ENCODE peak calls at places on chromosomes 16 and 17, in six cellular contexts. One of them, this sample, is unnamed. For H3K36me3, the result is how much of the 10 kb centered on the place peaks cover.

GRCh38 chr16:68636818-68637217 is 8.3 kb upstream of the CDH3 start:
- DNase-seq in heart left ventricle: no peak
- DNase-seq in ovary: no peak
- DNase-seq in stomach: no peak
- DNase-seq in right lobe of liver: no peak
- DNase-seq in tibial nerve: no peak
- DNase-seq in this sample: no peak

GRCh38 chr17:17900615-17901520 is 64.1 kb upstream of the SREBF1 start:
- DNase-seq in heart left ventricle: peak
- DNase-seq in ovary: peak
- DNase-seq in stomach: peak
- DNase-seq in right lobe of liver: peak
- DNase-seq in tibial nerve: peak
- DNase-seq in this sample: peak

GRCh38 chr17:77206557-77206956 is 65.8 kb downstream of the SEC14L1 start:
- DNase-seq in heart left ventricle: no peak
- DNase-seq in ovary: no peak
- DNase-seq in stomach: no peak
- DNase-seq in right lobe of liver: no peak
- DNase-seq in tibial nerve: no peak
- DNase-seq in this sample: no peak

GRCh38 chr16:62018301-62019060 is 17.8 kb downstream of the CDH8 start:
- DNase-seq in heart left ventricle: no peak
- DNase-seq in ovary: no peak
- DNase-seq in stomach: no peak
- DNase-seq in right lobe of liver: no peak
- DNase-seq in tibial nerve: no peak
- DNase-seq in this sample: no peak

GRCh38 chr16:55471448-55472097 is 7.4 kb upstream of the MMP2 start:
- DNase-seq in heart left ventricle: no peak
- DNase-seq in ovary: no peak
- DNase-seq in stomach: no peak
- DNase-seq in right lobe of liver: no peak
- DNase-seq in tibial nerve: no peak
- DNase-seq in this sample: no peak

GRCh38 chr17:34519286-34519685 is 60.1 kb upstream of the TMEM132E start:
- DNase-seq in heart left ventricle: no peak
- DNase-seq in ovary: no peak
- DNase-seq in stomach: no peak
- DNase-seq in right lobe of liver: no peak
- DNase-seq in tibial nerve: no peak
- DNase-seq in this sample: no peak

GRCh38 chr17:2684549-2684948 is 27.0 kb downstream of the CLUH start:
- DNase-seq in heart left ventricle: no peak
- DNase-seq in ovary: no peak
- DNase-seq in stomach: no peak
- DNase-seq in right lobe of liver: no peak
- DNase-seq in tibial nerve: no peak
- DNase-seq in this sample: no peak

GRCh38 chr17:835263-835662 is 53.1 kb downstream of the MRM3 start:
- DNase-seq in heart left ventricle: no peak
- DNase-seq in ovary: no peak
- DNase-seq in stomach: no peak
- DNase-seq in right lobe of liver: no peak
- DNase-seq in tibial nerve: no peak
- DNase-seq in this sample: no peak

GRCh38 chr16:20301840-20302239 is 25.5 kb downstream of the GP2 start:
- DNase-seq in heart left ventricle: no peak
- DNase-seq in ovary: no peak
- DNase-seq in stomach: no peak
- DNase-seq in right lobe of liver: no peak
- DNase-seq in tibial nerve: no peak
- DNase-seq in this sample: no peak

GRCh38 chr16:49345829-49346228 is 27.8 kb upstream of the C16orf78 start:
- DNase-seq in heart left ventricle: no peak
- DNase-seq in ovary: no peak
- DNase-seq in stomach: no peak
- DNase-seq in right lobe of liver: no peak
- DNase-seq in tibial nerve: no peak
- DNase-seq in this sample: no peak

GRCh38 chr17:64022631-64023063 is 2.2 kb upstream of the ICAM2 start:
- DNase-seq in heart left ventricle: no peak
- DNase-seq in ovary: no peak
- DNase-seq in stomach: no peak
- DNase-seq in right lobe of liver: no peak
- DNase-seq in tibial nerve: no peak
- DNase-seq in this sample: peak

GRCh38 chr17:5210853-5211252 is 19.2 kb upstream of the ZNF594 start:
- DNase-seq in heart left ventricle: no peak
- DNase-seq in ovary: no peak
- DNase-seq in stomach: no peak
- DNase-seq in right lobe of liver: peak
- DNase-seq in tibial nerve: no peak
- DNase-seq in this sample: no peak

GRCh38 chr16:280005-280421 is 378 bp upstream of the ARHGDIG start:
- DNase-seq in heart left ventricle: no peak
- DNase-seq in ovary: no peak
- DNase-seq in stomach: no peak
- DNase-seq in right lobe of liver: no peak
- DNase-seq in tibial nerve: no peak
- DNase-seq in this sample: no peak

GRCh38 chr17:16912021-16912962 is 59.6 kb downstream of the TNFRSF13B start:
- DNase-seq in heart left ventricle: no peak
- DNase-seq in ovary: no peak
- DNase-seq in stomach: peak
- DNase-seq in right lobe of liver: no peak
- DNase-seq in tibial nerve: no peak
- DNase-seq in this sample: peak

GRCh38 chr16:27171584-27171983 is 31.7 kb upstream of the KDM8 start:
- DNase-seq in heart left ventricle: no peak
- DNase-seq in ovary: no peak
- DNase-seq in stomach: no peak
- DNase-seq in right lobe of liver: no peak
- DNase-seq in tibial nerve: no peak
- DNase-seq in this sample: no peak

GRCh38 chr17:80319999-80320344 is 59.3 kb downstream of the RNF213 start:
- DNase-seq in heart left ventricle: no peak
- DNase-seq in ovary: no peak
- DNase-seq in stomach: no peak
- DNase-seq in right lobe of liver: no peak
- DNase-seq in tibial nerve: no peak
- DNase-seq in this sample: no peak

GRCh38 chr17:76354747-76355310 is 1.1 kb upstream of the PRPSAP1 start:
- DNase-seq in heart left ventricle: no peak
- DNase-seq in ovary: no peak
- DNase-seq in stomach: no peak
- DNase-seq in right lobe of liver: no peak
- DNase-seq in tibial nerve: no peak
- DNase-seq in this sample: no peak

GRCh38 chr16:88972349-88972748 is 4.7 kb downstream of the CBFA2T3 start:
- DNase-seq in heart left ventricle: no peak
- DNase-seq in ovary: no peak
- DNase-seq in stomach: no peak
- DNase-seq in right lobe of liver: no peak
- DNase-seq in tibial nerve: no peak
- DNase-seq in this sample: no peak

GRCh38 chr16:87681990-87682570 is 79.8 kb downstream of the JPH3 start:
- DNase-seq in heart left ventricle: no peak
- DNase-seq in ovary: no peak
- DNase-seq in stomach: no peak
- DNase-seq in right lobe of liver: no peak
- DNase-seq in tibial nerve: no peak
- DNase-seq in this sample: no peak

GRCh38 chr16:48682971-48683370 is 73.0 kb upstream of the N4BP1 start:
- DNase-seq in heart left ventricle: no peak
- DNase-seq in ovary: no peak
- DNase-seq in stomach: no peak
- DNase-seq in right lobe of liver: no peak
- DNase-seq in tibial nerve: no peak
- DNase-seq in this sample: no peak

GRCh38 chr17:78862073-78863023 is 21.7 kb upstream of the USP36 start:
- DNase-seq in heart left ventricle: peak
- DNase-seq in ovary: peak
- DNase-seq in stomach: peak
- DNase-seq in right lobe of liver: no peak
- DNase-seq in tibial nerve: peak
- DNase-seq in this sample: peak

GRCh38 chr16:49281843-49282642 is 405 bp upstream of the CBLN1 start:
- DNase-seq in heart left ventricle: peak
- DNase-seq in ovary: peak
- DNase-seq in stomach: peak
- DNase-seq in right lobe of liver: peak
- DNase-seq in tibial nerve: peak
- DNase-seq in this sample: peak

GRCh38 chr17:34163681-34164080 is 91.4 kb upstream of the CCL2 start:
- DNase-seq in heart left ventricle: no peak
- DNase-seq in ovary: no peak
- DNase-seq in stomach: no peak
- DNase-seq in right lobe of liver: no peak
- DNase-seq in tibial nerve: no peak
- DNase-seq in this sample: peak

GRCh38 chr16:48501516-48502377 is 108.2 kb downstream of the N4BP1 start:
- DNase-seq in heart left ventricle: no peak
- DNase-seq in ovary: no peak
- DNase-seq in stomach: no peak
- DNase-seq in right lobe of liver: no peak
- DNase-seq in tibial nerve: no peak
- DNase-seq in this sample: no peak

GRCh38 chr17:57708401-57708800 is 36.7 kb downstream of the CCDC182 start:
- DNase-seq in heart left ventricle: no peak
- DNase-seq in ovary: no peak
- DNase-seq in stomach: no peak
- DNase-seq in right lobe of liver: no peak
- DNase-seq in tibial nerve: no peak
- DNase-seq in this sample: no peak

GRCh38 chr17:38598536-38598935 is 7.2 kb downstream of the SRCIN1 start:
- DNase-seq in heart left ventricle: no peak
- DNase-seq in ovary: peak
- DNase-seq in stomach: peak
- DNase-seq in right lobe of liver: no peak
- DNase-seq in tibial nerve: no peak
- DNase-seq in this sample: peak

GRCh38 chr16:743794-744500 is 3.1 kb upstream of the CIAO3 start:
- DNase-seq in heart left ventricle: no peak
- DNase-seq in ovary: no peak
- DNase-seq in stomach: no peak
- DNase-seq in right lobe of liver: no peak
- DNase-seq in tibial nerve: no peak
- DNase-seq in this sample: no peak

GRCh38 chr17:34363183-34363661 is at the start of gene CCL1:
- DNase-seq in heart left ventricle: no peak
- DNase-seq in ovary: no peak
- DNase-seq in stomach: no peak
- DNase-seq in right lobe of liver: no peak
- DNase-seq in tibial nerve: no peak
- DNase-seq in this sample: no peak

GRCh38 chr17:64378890-64379354 is 11.7 kb downstream of the PECAM1 start:
- DNase-seq in heart left ventricle: no peak
- DNase-seq in ovary: no peak
- DNase-seq in stomach: peak
- DNase-seq in right lobe of liver: no peak
- DNase-seq in tibial nerve: no peak
- DNase-seq in this sample: no peak

GRCh38 chr17:72119963-72120877 is 600 bp upstream of the SOX9 start:
- DNase-seq in heart left ventricle: peak
- DNase-seq in ovary: no peak
- DNase-seq in stomach: peak
- DNase-seq in right lobe of liver: peak
- DNase-seq in tibial nerve: no peak
- DNase-seq in this sample: peak

GRCh38 chr17:67546578-67547527 is 169.8 kb downstream of the PITPNC1 start:
- DNase-seq in heart left ventricle: peak
- DNase-seq in ovary: peak
- DNase-seq in stomach: peak
- DNase-seq in right lobe of liver: no peak
- DNase-seq in tibial nerve: no peak
- DNase-seq in this sample: peak
- TF ChIP-seq CTCF in heart left ventricle: no peak
- TF ChIP-seq CTCF in ovary: no peak
- TF ChIP-seq CTCF in stomach: no peak
- TF ChIP-seq CTCF in right lobe of liver: no peak
- TF ChIP-seq CTCF in tibial nerve: no peak
- TF ChIP-seq CTCF in this sample: no peak

DNA sequence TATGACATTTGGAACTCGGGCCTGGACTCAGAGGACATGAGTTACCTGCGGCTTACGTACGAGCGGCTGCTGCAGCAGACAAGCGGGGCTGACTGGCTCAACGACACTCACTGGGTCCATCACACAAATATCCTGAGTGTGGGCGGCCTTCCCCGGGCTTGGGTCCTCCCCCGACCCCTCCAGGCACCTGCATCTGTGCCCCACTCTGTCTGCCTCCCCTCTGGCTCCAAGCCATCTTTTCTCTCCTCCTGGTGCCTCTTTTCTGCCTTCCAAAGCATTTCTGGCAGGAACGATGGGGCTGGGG is 5.0 kb upstream of the HSD3B7 start:
- DNase-seq in heart left ventricle: no peak
- DNase-seq in ovary: no peak
- DNase-seq in stomach: no peak
- DNase-seq in right lobe of liver: no peak
- DNase-seq in tibial nerve: no peak
- DNase-seq in this sample: no peak
- H3K36me3 ChIP-seq in heart left ventricle: half or more
- H3K36me3 ChIP-seq in ovary: under half
- H3K36me3 ChIP-seq in stomach: half or more
- H3K36me3 ChIP-seq in right lobe of liver: under half
- H3K36me3 ChIP-seq in tibial nerve: half or more
- H3K36me3 ChIP-seq in this sample: half or more

GRCh38 chr16:83954577-83955016 is 1.6 kb downstream of the OSGIN1 start:
- DNase-seq in heart left ventricle: peak
- DNase-seq in ovary: no peak
- DNase-seq in stomach: peak
- DNase-seq in right lobe of liver: no peak
- DNase-seq in tibial nerve: peak
- DNase-seq in this sample: peak
- TF ChIP-seq POLR2A in heart left ventricle: peak
- TF ChIP-seq POLR2A in ovary: no peak
- TF ChIP-seq POLR2A in stomach: no peak
- TF ChIP-seq POLR2A in right lobe of liver: peak
- TF ChIP-seq POLR2A in tibial nerve: no peak
- TF ChIP-seq POLR2A in this sample: no peak

DNA sequence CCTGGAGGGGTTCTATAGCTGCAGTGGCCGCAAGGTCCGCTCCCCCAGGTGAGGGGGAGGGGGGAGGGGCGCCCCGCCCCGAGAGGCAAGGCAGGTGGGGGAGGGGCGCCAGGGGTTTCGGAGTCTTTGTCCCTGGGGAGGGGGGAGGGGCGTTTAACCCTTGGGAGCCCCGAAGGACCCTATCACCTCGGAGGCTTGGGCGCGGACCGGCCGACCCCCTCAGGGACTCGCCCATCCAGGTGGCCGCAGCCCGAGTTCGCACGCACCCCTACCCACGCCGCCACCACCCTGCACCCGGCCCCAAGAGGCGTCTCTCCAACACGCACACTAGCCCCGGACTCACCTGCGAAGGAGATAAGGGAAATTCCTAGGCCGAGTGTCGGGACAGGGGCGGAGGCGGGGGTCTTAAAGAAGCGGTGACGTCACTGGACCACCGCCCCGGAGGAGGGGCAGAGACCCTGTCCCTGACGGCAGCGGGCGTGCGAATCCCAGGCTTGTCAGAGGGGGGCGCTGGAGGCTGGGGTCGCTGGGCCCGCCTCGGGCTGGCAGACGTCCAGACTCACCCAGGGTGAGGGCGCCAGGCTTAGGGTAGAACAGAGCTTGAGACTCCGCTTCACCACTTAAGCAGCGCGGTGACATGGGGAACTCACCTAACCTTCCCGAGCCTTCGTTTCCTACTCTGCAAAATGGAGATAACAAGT is at the start of gene CLDN6:
- DNase-seq in heart left ventricle: no peak
- DNase-seq in ovary: no peak
- DNase-seq in stomach: no peak
- DNase-seq in right lobe of liver: no peak
- DNase-seq in tibial nerve: no peak
- DNase-seq in this sample: no peak
- TF ChIP-seq CTCF in heart left ventricle: no peak
- TF ChIP-seq CTCF in ovary: no peak
- TF ChIP-seq CTCF in stomach: no peak
- TF ChIP-seq CTCF in right lobe of liver: no peak
- TF ChIP-seq CTCF in tibial nerve: no peak
- TF ChIP-seq CTCF in this sample: no peak

This sample was measured in adrenal gland.